ENCODE peak calls at places on chromosomes 2 and 18, in four cellular contexts. E, K, I and L are unnamed samples.

GRCh38 chr2:27502149-27502548 is 5.5 kb downstream of the GCKR start:
- DNase-seq in E (no peak), K (no peak), I (no peak), L (no peak)

GRCh38 chr2:36376992-36377738 is 21.6 kb downstream of the CRIM1 start:
- DNase-seq in E (peak; percentile 79), K (no peak), I (no peak), L (no peak)

GRCh38 chr2:83081835-83082522 is 1377.1 kb downstream of the SUCLG1 start:
- DNase-seq in E (peak; percentile 38), K (peak; percentile 7), I (no peak), L (no peak)

GRCh38 chr2:240812301-240812680 is 7.7 kb downstream of the KIF1A start:
- DNase-seq in E (no peak), K (no peak), I (no peak), L (no peak)

GRCh38 chr2:55155764-55156221 is 76.3 kb downstream of the CLHC1 start:
- DNase-seq in E (no peak), K (no peak), I (no peak), L (no peak)

GRCh38 chr2:26711457-26712155 is 19.1 kb downstream of the KCNK3 start:
- DNase-seq in E (no peak), K (no peak), I (no peak), L (no peak)

GRCh38 chr2:98572211-98572610 is 36.1 kb downstream of the COA5 start:
- DNase-seq in E (no peak), K (no peak), I (no peak), L (no peak)

GRCh38 chr2:133497261-133497893 is 70.9 kb downstream of the NCKAP5 start:
- DNase-seq in E (no peak), K (no peak), I (no peak), L (no peak)

GRCh38 chr2:241514545-241514944 is 6.2 kb upstream of the STK25 start:
- DNase-seq in E (no peak), K (no peak), I (no peak), L (no peak)

GRCh38 chr18:24368749-24369148 is 28.9 kb downstream of the OSBPL1A start:
- DNase-seq in E (no peak), K (no peak), I (no peak), L (peak; percentile 35)

GRCh38 chr2:223949241-223949640 is 4.1 kb upstream of the WDFY1 start:
- DNase-seq in E (no peak), K (no peak), I (no peak), L (peak; percentile 50)

GRCh38 chr2:47360937-47361336 is 42.0 kb upstream of the MSH2 start:
- DNase-seq in E (peak; percentile 64), K (peak; percentile 18), I (no peak), L (no peak)

GRCh38 chr2:105339414-105339813 is 2.1 kb downstream of the C2orf49 start:
- DNase-seq in E (no peak), K (no peak), I (no peak), L (no peak)

GRCh38 chr2:234033174-234033573 is 17.3 kb upstream of the SPP2 start:
- DNase-seq in E (no peak), K (no peak), I (no peak), L (no peak)

GRCh38 chr2:186424265-186424664 is 61.8 kb upstream of the ZC3H15 start:
- DNase-seq in E (no peak), K (no peak), I (no peak), L (no peak)

GRCh38 chr2:121904656-121905055 is 149.2 kb downstream of the TSN start:
- DNase-seq in E (no peak), K (no peak), I (no peak), L (no peak)

GRCh38 chr2:40886660-40887059 is 434.8 kb upstream of the SLC8A1 start:
- DNase-seq in E (no peak), K (no peak), I (no peak), L (no peak)

GRCh38 chr2:14601070-14601770 is 31.3 kb upstream of the LRATD1 start:
- DNase-seq in E (no peak), K (no peak), I (no peak), L (no peak)

GRCh38 chr2:30300456-30301221 is 69.3 kb downstream of the LBH start:
- DNase-seq in E (no peak), K (no peak), I (no peak), L (no peak)

GRCh38 chr2:242060212-242060835 is 190.8 kb downstream of the RTP5 start:
- DNase-seq in E (no peak), K (no peak), I (no peak), L (no peak)

GRCh38 chr2:144414324-144414845 is 105.5 kb downstream of the ZEB2 start:
- DNase-seq in E (no peak), K (no peak), I (peak; percentile 8), L (peak; percentile 8)

GRCh38 chr2:39664898-39665591 is 672 bp upstream of the TMEM178A start:
- DNase-seq in E (no peak), K (no peak), I (no peak), L (no peak)
- TF ChIP-seq CTCF in E (no peak), K (no peak), I (no peak), L (no peak)

DNA sequence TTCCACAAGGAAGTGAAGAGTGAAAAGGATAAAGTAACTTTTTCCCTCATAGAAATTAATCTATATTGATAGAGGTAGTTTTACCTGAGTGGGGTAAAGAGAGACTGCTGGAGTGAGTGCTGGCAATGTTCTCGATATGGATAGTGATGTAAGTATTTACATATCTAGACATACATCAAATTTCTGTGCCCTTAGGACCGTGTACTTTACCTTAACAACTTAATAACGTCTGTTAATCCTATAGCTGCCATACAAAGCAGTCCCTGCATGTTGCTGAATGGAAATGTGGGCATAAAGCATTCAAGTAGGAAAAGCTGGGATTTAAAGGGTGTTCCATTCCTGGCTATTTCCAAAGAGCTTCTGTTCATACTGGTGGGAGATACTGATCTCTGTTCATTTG is 162.4 kb upstream of the NOSTRIN start:
- DNase-seq in E (no peak), K (no peak), I (no peak), L (no peak)
- H3K4me3 ChIP-seq in E (no peak overlapping the region), K (no peak overlapping the region), I (no peak overlapping the region), L (no peak overlapping the region)

GRCh38 chr18:65439184-65439583 is 311.6 kb upstream of the CDH7 start:
- DNase-seq in E (no peak), K (no peak), I (no peak), L (no peak)
- TF ChIP-seq CTCF in E (no peak), K (no peak), I (no peak), L (no peak)

GRCh38 chr2:46161921-46162320 is 135.3 kb upstream of the EPAS1 start:
- DNase-seq in E (no peak), K (no peak), I (no peak), L (no peak)
- H3K4me3 ChIP-seq in E (no peak overlapping the region), K (no peak overlapping the region), I (no peak overlapping the region), L (no peak overlapping the region)

GRCh38 chr2:218852911-218853667 is 6.5 kb upstream of the WNT6 start:
- DNase-seq in E (peak; percentile 56), K (peak; percentile 52), I (peak; percentile 25), L (peak; percentile 76)
- TF ChIP-seq CTCF in E (peak; percentile 57), K (peak; percentile 74), I (peak; percentile 84), L (peak; percentile 74)

GRCh38 chr2:68741805-68742306 is 7.2 kb downstream of the ARHGAP25 start:
- DNase-seq in E (peak; percentile 14), K (no peak), I (no peak), L (no peak)
- H3K4me3 ChIP-seq in E (no peak overlapping the region), K (no peak overlapping the region), I (peak overlapping the region; percentile 9), L (peak overlapping the region; percentile 25)

GRCh38 chr2:232276739-232277313 is 101.7 kb upstream of the ALPP start:
- DNase-seq in E (no peak), K (no peak), I (no peak), L (no peak)
- TF ChIP-seq CTCF in E (no peak), K (no peak), I (no peak), L (no peak)

DNA sequence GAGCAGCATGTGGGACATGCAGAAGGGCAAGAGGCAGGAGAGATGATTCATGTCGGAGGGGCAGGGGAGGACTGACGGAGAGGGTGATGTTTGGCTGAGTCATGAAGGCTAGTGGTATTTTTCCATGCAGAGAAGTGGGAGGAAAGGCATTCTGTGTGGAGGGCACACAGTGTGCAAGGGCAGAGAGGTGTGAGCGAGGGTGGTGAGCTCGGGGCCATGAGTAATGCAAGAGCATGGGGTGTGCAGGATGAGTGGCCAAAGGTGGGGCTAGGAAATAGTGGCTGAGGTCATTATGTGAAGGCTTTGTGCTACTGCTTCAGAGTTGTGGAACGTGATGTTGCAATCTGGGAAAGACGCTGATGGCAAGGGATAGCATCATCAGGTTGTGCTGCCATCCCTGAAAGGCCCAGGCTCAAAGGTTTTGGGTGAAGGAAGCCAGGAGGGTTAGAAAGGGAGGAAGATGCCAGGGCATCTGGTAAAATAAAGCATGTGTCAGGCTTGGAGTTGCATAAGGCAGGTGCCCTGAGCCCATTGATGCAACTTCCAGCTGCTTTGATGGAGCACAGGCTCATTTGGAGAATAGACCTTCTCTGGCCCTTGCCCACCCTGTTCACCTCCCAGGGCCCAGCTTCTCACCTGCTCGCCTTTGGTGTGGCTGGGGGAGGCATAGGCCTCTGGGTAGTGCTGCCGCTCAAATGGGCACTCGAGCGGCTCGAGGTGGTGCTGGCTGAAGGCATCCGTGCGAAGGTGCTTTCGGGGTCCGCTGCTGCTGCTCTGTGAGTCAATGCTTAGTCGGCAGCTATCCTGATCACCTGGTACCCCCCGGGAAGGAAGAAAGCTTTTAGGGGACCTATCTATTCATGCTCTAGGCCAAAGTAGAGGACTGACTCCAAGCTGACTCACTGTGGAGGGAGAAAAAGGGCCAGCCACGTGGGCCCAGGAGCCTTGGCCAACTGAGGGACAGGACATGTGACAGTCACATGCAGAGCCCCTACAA is 37.5 kb downstream of the PAX8 start:
- DNase-seq in E (no peak), K (peak; percentile 43), I (no peak), L (no peak)
- H3K4me3 ChIP-seq in E (no peak overlapping the region), K (no peak overlapping the region), I (no peak overlapping the region), L (no peak overlapping the region)